ENCODE peak calls at places on chromosome 1, in five cellular contexts. F is ACHN; C is substantia nigra; W is activated CD4-positive, alpha-beta T cell treated with anti-CD3 and anti-CD28 coated beads for 24 hours; O is activated CD8-positive, alpha-beta T cell treated with anti-CD3 and anti-CD28 coated beads for 36 hours. S is an unnamed sample.
A peak's percentile ranks its signal among the peaks of the same experiment; 100 is the strongest.

GRCh38 chr1:16141573-16142336 is 14.1 kb downstream of the EPHA2 start:
- DNase-seq in O (no peak), W (no peak), F (no peak), C (no peak), S (no peak)

GRCh38 chr1:172277277-172277676 is 143.2 kb upstream of the C1orf105 start:
- DNase-seq in C (no peak), F (no peak), W (no peak), O (no peak), S (no peak)

GRCh38 chr1:192538407-192539311 is 36.9 kb upstream of the RGS1 start:
- DNase-seq in O (peak; percentile 50), C (no peak), F (no peak), W (no peak), S (no peak)

GRCh38 chr1:242477944-242478343 is 46.6 kb downstream of the PLD5 start:
- DNase-seq in F (no peak), W (no peak), O (no peak), C (no peak), S (no peak)

GRCh38 chr1:244349581-244350001 is 102.1 kb downstream of the ADSS2 start:
- DNase-seq in C (no peak), W (no peak), F (no peak), O (no peak), S (no peak)

GRCh38 chr1:86466986-86467385 is 1.7 kb upstream of the CLCA1 start:
- DNase-seq in W (no peak), F (no peak), O (no peak), C (no peak), S (no peak)

GRCh38 chr1:33426906-33427305 is 4.0 kb downstream of the PHC2 start:
- DNase-seq in W (no peak), F (no peak), C (no peak), O (no peak), S (no peak)

GRCh38 chr1:42392923-42393848 is 12.6 kb downstream of the RIMKLA start:
- DNase-seq in F (no peak), C (no peak), W (no peak), O (no peak), S (no peak)